ENCODE peak calls at places on chromosomes 6 and 20, in six cellular contexts. K, C, V, S, B and A are unnamed samples.
A peak's percentile ranks its signal among the peaks of the same experiment; 100 is the strongest.

GRCh38 chr20:53224851-53225250 is 252.7 kb downstream of the TSHZ2 start:
- DNase-seq in S (peak; percentile 2), K (no peak), B (no peak), C (no peak), V (no peak), A (no peak)

GRCh38 chr6:13248053-13248452 is 80.3 kb downstream of the TBC1D7 start:
- DNase-seq in V (no peak), C (peak; percentile 77), K (no peak), S (peak; percentile 77), B (no peak), A (peak; percentile 25)

GRCh38 chr20:19885981-19886665 is 128.1 kb downstream of the RIN2 start:
- DNase-seq in S (peak; percentile 86), C (peak; percentile 22), V (no peak), K (no peak), B (peak; percentile 57), A (no peak)

GRCh38 chr20:32052792-32053362 is 835 bp downstream of the HCK start:
- DNase-seq in K (no peak), S (no peak), B (peak; percentile 69), V (no peak), C (no peak), A (no peak)

GRCh38 chr6:14671261-14671681 is 553.7 kb downstream of the CD83 start:
- DNase-seq in V (no peak), B (peak; percentile 47), K (no peak), C (no peak), S (peak; percentile 57), A (no peak)

GRCh38 chr6:126300735-126301134 is 39.2 kb upstream of the CENPW start:
- DNase-seq in K (no peak), S (no peak), B (no peak), C (no peak), V (no peak), A (no peak)

GRCh38 chr6:7042056-7042653 is 65.6 kb upstream of the RREB1 start:
- DNase-seq in S (peak; percentile 49), C (no peak), K (no peak), V (no peak), B (no peak), A (no peak)

GRCh38 chr6:111563581-111563980 is 42.1 kb downstream of the TRAF3IP2 start:
- DNase-seq in B (no peak), V (no peak), S (no peak), C (no peak), K (no peak), A (no peak)

GRCh38 chr6:169250660-169251059 is 3.0 kb downstream of the THBS2 start:
- DNase-seq in V (no peak), K (no peak), C (no peak), B (no peak), S (peak; percentile 89), A (no peak)

GRCh38 chr6:15357832-15358231 is 112.0 kb downstream of the JARID2 start:
- DNase-seq in V (no peak), S (no peak), K (no peak), B (no peak), C (no peak), A (no peak)

GRCh38 chr6:47306887-47307286 is 2.8 kb downstream of the TNFRSF21 start:
- DNase-seq in C (no peak), S (peak; percentile 5), B (no peak), K (no peak), V (no peak), A (no peak)

GRCh38 chr6:16476861-16477260 is 238.5 kb downstream of the GMPR start:
- DNase-seq in B (no peak), V (no peak), S (no peak), C (no peak), K (no peak), A (no peak)

GRCh38 chr6:10793035-10793434 is 45.3 kb downstream of the MAK start:
- DNase-seq in V (no peak), K (no peak), B (no peak), C (no peak), S (no peak), A (no peak)

GRCh38 chr6:122289721-122290501 is 109.5 kb upstream of the HSF2 start:
- DNase-seq in S (peak; percentile 6), V (no peak), K (no peak), C (peak; percentile 73), B (no peak), A (peak; percentile 7)

GRCh38 chr6:48111143-48111506 is at the start of gene PTCHD4:
- DNase-seq in S (peak; percentile 43), B (no peak), V (no peak), C (peak; percentile 88), K (no peak), A (peak; percentile 98)

GRCh38 chr20:34189572-34190163 is 51.6 kb upstream of the ASIP start:
- DNase-seq in C (no peak), B (no peak), V (no peak), S (no peak), K (no peak), A (no peak)

GRCh38 chr6:47072667-47073066 is 30.5 kb upstream of the ADGRF1 start:
- DNase-seq in S (no peak), V (no peak), C (no peak), B (no peak), K (no peak), A (no peak)

GRCh38 chr20:22070546-22070945 is 365.1 kb downstream of the PAX1 start:
- DNase-seq in V (no peak), K (no peak), S (no peak), B (no peak), C (no peak), A (no peak)

GRCh38 chr20:62858059-62858458 is 3.6 kb downstream of the TCFL5 start:
- DNase-seq in C (no peak), K (no peak), B (no peak), S (no peak), V (no peak), A (no peak)